ENCODE peak calls at places on chromosomes 6 and 20, in six cellular contexts. W, B, I, D, J and G are unnamed samples.

GRCh38 chr6:159540152-159540551 is 152.9 kb downstream of the SOD2 start:
- DNase-seq in W (no peak), B (no peak), I (no peak), D (no peak), J (no peak), G (no peak)

GRCh38 chr20:11101243-11101642 is 427.4 kb upstream of the JAG1 start:
- DNase-seq in W (no peak), B (no peak), I (no peak), D (no peak), J (no peak), G (peak)

GRCh38 chr20:8116067-8116811 is 15.8 kb upstream of the PLCB1 start:
- DNase-seq in W (no peak), B (no peak), I (no peak), D (no peak), J (no peak), G (peak)

GRCh38 chr6:43306086-43306485 is 2.5 kb downstream of the CRIP3 start:
- DNase-seq in W (no peak), B (no peak), I (no peak), D (no peak), J (no peak), G (no peak)

GRCh38 chr20:57047281-57048026 is 219.0 kb downstream of the BMP7 start:
- DNase-seq in W (no peak), B (no peak), I (no peak), D (no peak), J (no peak), G (no peak)

GRCh38 chr6:40552926-40553325 is 34.2 kb downstream of the LRFN2 start:
- DNase-seq in W (no peak), B (no peak), I (no peak), D (no peak), J (no peak), G (no peak)

GRCh38 chr6:167350731-167351655 is 26.1 kb downstream of the TTLL2 start:
- DNase-seq in W (peak), B (peak), I (peak), D (peak), J (peak), G (peak)

GRCh38 chr20:15597306-15597705 is 975.9 kb downstream of the KIF16B start:
- DNase-seq in W (no peak), B (no peak), I (no peak), D (no peak), J (no peak), G (no peak)

GRCh38 chr6:106858653-106859092 is 115.9 kb downstream of the CD24 start:
- DNase-seq in W (no peak), B (no peak), I (no peak), D (no peak), J (peak), G (no peak)

GRCh38 chr6:122730775-122731386 is 48.6 kb upstream of the FABP7 start:
- DNase-seq in W (no peak), B (peak), I (no peak), D (no peak), J (peak), G (peak)